ENCODE peak calls at places on chromosome 22, in six cellular contexts. N, O, K, L, Y and W are unnamed samples.
A peak's percentile ranks its signal among the peaks of the same experiment; 100 is the strongest.

GRCh38 chr22:42614312-42615091 is at the start of gene POLDIP3:
- DNase-seq in N (peak; percentile 99), O (peak; percentile 99), K (peak; percentile 99), L (peak; percentile 99), Y (peak; percentile 96), W (peak; percentile 99)

GRCh38 chr22:39967103-39967829 is 7.1 kb downstream of the TMA7B start:
- DNase-seq in N (peak; percentile 69), O (no peak), K (no peak), L (peak; percentile 59), Y (peak; percentile 79), W (no peak)

GRCh38 chr22:40452730-40453487 is 82.5 kb downstream of the SGSM3 start:
- DNase-seq in N (peak; percentile 34), O (no peak), K (no peak), L (peak; percentile 18), Y (peak; percentile 61), W (no peak)

GRCh38 chr22:48299801-48300200 is 1527.9 kb downstream of the BRD1 start:
- DNase-seq in N (no peak), O (no peak), K (no peak), L (no peak), Y (no peak), W (peak; percentile 42)

GRCh38 chr22:30117256-30117655 is 37.0 kb downstream of the HORMAD2 start:
- DNase-seq in N (no peak), O (no peak), K (no peak), L (no peak), Y (no peak), W (no peak)

GRCh38 chr22:30546616-30547015 is at the start of gene SEC14L6:
- DNase-seq in N (no peak), O (no peak), K (no peak), L (no peak), Y (no peak), W (no peak)

GRCh38 chr22:46066691-46067090 is 83.6 kb upstream of the PPARA start:
- DNase-seq in N (no peak), O (no peak), K (peak; percentile 15), L (peak; percentile 70), Y (peak; percentile 72), W (no peak)

GRCh38 chr22:35020517-35020916 is 45.4 kb upstream of the ISX start:
- DNase-seq in N (no peak), O (no peak), K (no peak), L (no peak), Y (no peak), W (no peak)

GRCh38 chr22:25564979-25565677 is 653 bp downstream of the GRK3 start:
- DNase-seq in N (peak; percentile 7), O (no peak), K (no peak), L (no peak), Y (peak; percentile 24), W (peak; percentile 4)

GRCh38 chr22:50296658-50297490 is 10.6 kb downstream of the PLXNB2 start:
- DNase-seq in N (no peak), O (no peak), K (no peak), L (no peak), Y (no peak), W (no peak)

GRCh38 chr22:39182478-39183030 is 30.1 kb upstream of the CBX7 start:
- DNase-seq in N (peak; percentile 61), O (no peak), K (no peak), L (no peak), Y (peak; percentile 36), W (no peak)

GRCh38 chr22:48531108-48531507 is 1296.6 kb downstream of the BRD1 start:
- DNase-seq in N (no peak), O (no peak), K (no peak), L (no peak), Y (no peak), W (no peak)

GRCh38 chr22:41916745-41917358 is 2.0 kb upstream of the SHISA8 start:
- DNase-seq in N (no peak), O (no peak), K (no peak), L (no peak), Y (no peak), W (no peak)

GRCh38 chr22:49769691-49770315 is 57.9 kb downstream of the BRD1 start:
- DNase-seq in N (no peak), O (peak; percentile 4), K (no peak), L (no peak), Y (no peak), W (no peak)

GRCh38 chr22:19912236-19912999 is 29.2 kb upstream of the COMT start:
- DNase-seq in N (peak; percentile 8), O (no peak), K (no peak), L (no peak), Y (no peak), W (no peak)

GRCh38 chr22:46374663-46375474 is 39.4 kb downstream of the TRMU start:
- DNase-seq in N (no peak), O (no peak), K (no peak), L (no peak), Y (no peak), W (no peak)

GRCh38 chr22:29307658-29308147 is 1.3 kb downstream of the GAS2L1 start:
- DNase-seq in N (no peak), O (no peak), K (no peak), L (no peak), Y (peak; percentile 15), W (no peak)

GRCh38 chr22:28116261-28116673 is 197.2 kb upstream of the PITPNB start:
- DNase-seq in N (peak; percentile 71), O (peak; percentile 25), K (no peak), L (peak; percentile 95), Y (peak; percentile 99), W (no peak)

GRCh38 chr22:25709758-25710157 is 32.2 kb upstream of the MYO18B start:
- DNase-seq in N (no peak), O (no peak), K (no peak), L (no peak), Y (no peak), W (no peak)

GRCh38 chr22:35064664-35065063 is 1.3 kb upstream of the ISX start:
- DNase-seq in N (no peak), O (no peak), K (no peak), L (no peak), Y (no peak), W (no peak)

GRCh38 chr22:30325065-30325720 is 1.5 kb downstream of the TBC1D10A start:
- DNase-seq in N (peak; percentile 82), O (no peak), K (no peak), L (peak; percentile 83), Y (peak; percentile 88), W (no peak)

GRCh38 chr22:29308791-29309262 is 2.4 kb downstream of the GAS2L1 start:
- DNase-seq in N (peak; percentile 86), O (no peak), K (no peak), L (peak; percentile 34), Y (peak; percentile 85), W (peak; percentile 65)

GRCh38 chr22:44002324-44002723 is 21.8 kb upstream of the PARVB start:
- DNase-seq in N (no peak), O (no peak), K (no peak), L (no peak), Y (no peak), W (no peak)

GRCh38 chr22:44000123-44000522 is 24.0 kb upstream of the PARVB start:
- DNase-seq in N (no peak), O (no peak), K (no peak), L (no peak), Y (no peak), W (no peak)

GRCh38 chr22:44003016-44003775 is 20.9 kb upstream of the PARVB start:
- DNase-seq in N (no peak), O (no peak), K (no peak), L (no peak), Y (no peak), W (no peak)

GRCh38 chr22:44005524-44005923 is 18.6 kb upstream of the PARVB start:
- DNase-seq in N (no peak), O (no peak), K (no peak), L (no peak), Y (no peak), W (no peak)

GRCh38 chr22:44003776-44004460 is 20.2 kb upstream of the PARVB start:
- DNase-seq in N (peak; percentile 33), O (no peak), K (no peak), L (no peak), Y (no peak), W (no peak)
- TF ChIP-seq CTCF in N (peak; percentile 59), O (no peak), K (no peak), L (peak; percentile 21), Y (no peak), W (no peak)

DNA sequence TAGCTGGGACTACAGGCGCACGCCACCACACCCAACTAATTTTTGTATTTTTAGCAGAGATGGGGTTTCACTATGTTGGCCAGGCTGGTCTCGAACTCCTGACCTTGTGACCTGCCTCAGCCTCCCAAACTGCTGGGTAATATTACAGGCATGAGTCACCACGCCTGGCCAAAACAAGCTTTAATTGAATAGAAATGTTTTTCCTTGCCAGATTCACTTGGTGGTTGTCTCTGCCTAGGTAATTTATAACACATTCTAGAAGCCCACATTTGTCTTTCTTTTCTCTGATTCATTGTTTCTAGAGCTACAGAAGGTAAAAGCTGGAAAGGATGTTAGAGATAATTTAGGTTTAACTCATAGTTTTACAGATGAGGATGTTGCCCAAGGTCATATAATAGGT is 41.3 kb downstream of the CECR2 start:
- DNase-seq in N (peak; percentile 36), O (no peak), K (no peak), L (peak; percentile 22), Y (peak; percentile 51), W (no peak)
- TF ChIP-seq CTCF in N (no peak), O (no peak), K (no peak), L (no peak), Y (no peak), W (no peak)

DNA sequence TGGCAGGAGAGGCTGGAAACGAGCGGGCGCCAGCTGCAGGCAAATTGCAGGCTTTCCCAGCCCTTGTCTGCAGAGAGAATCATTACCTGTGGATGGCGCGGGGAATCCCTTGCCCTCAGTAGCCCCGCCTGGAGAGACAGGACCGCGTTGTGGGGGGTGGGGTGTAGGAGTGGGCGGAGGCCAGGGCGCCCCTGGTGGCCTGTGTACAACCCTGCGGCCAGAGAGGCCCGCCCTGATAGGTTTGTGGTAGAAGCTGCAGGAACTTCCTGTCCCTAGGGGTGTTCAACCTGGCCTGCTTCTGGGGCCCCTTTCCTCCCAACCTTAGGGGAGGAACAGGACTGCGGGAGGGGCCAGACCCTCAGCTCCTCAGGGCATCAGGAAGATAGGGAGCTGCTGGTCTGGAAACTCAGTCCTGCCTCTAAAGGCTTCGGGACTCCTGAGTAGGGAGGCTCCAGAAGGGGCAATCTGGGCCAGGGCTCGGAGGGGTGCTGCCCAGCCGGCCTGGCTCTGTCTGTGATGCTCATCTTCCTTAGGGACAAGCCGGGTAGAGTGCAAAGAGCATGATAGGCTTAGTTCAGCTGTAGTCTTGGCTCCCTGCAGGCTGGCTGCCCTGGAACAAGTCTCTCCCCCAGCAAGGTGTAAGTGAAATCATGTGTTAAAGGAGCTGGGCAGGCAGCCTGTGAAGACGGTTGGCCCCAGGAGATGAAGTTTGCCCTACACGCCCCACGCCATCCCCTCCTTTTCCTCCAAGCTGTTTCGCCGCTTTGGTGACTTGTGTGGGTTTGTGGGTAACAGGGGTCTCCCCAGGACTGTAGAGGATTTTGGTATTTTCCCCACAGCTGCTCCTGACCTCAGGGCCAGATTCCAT is 24.1 kb upstream of the SUSD2 start:
- DNase-seq in N (peak; percentile 73), O (peak; percentile 49), K (peak; percentile 54), L (peak; percentile 62), Y (peak; percentile 64), W (peak; percentile 93)
- TF ChIP-seq CTCF in N (peak; percentile 79), O (peak; percentile 72), K (peak; percentile 62), L (peak; percentile 91), Y (peak; percentile 74), W (peak; percentile 77)

DNA sequence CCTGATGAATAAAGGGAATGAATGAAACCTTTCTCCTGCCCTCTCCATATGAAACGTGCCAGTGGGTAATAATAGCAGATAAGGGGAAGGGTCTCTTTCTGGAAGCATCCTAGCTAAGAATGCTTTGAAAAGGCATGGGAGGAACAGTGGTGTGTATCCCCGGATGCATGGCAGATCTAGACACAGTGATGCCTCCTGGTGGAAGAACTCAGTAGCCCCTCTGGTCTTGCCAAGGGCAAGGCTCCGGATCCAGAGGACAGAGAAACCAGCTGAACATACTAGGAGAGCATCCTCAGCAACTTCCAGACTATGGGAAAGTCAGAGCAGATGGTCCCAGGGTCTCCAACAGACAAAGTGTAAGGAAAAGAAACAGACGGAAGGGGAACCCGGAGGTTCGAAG is 6.4 kb downstream of the BAIAP2L2 start:
- DNase-seq in N (peak; percentile 49), O (no peak), K (no peak), L (peak; percentile 12), Y (no peak), W (no peak)
- TF ChIP-seq CTCF in N (peak; percentile 68), O (no peak), K (peak; percentile 26), L (peak; percentile 35), Y (peak; percentile 45), W (no peak)